ENCODE peak calls at places on chromosomes 3 and 15, in four cellular contexts. H, O, I and J are unnamed samples.

GRCh38 chr3:72008226-72008996 is 223.5 kb upstream of the PROK2 start:
- DNase-seq in O (no peak), I (no peak), H (peak), J (no peak)

GRCh38 chr3:76199382-76199781 is 414.0 kb upstream of the ZNF717 start:
- DNase-seq in O (no peak), H (no peak), I (peak), J (no peak)

GRCh38 chr15:68642491-68642845 is 63.7 kb downstream of the CORO2B start:
- DNase-seq in H (no peak), I (no peak), O (no peak), J (no peak)

GRCh38 chr3:48990636-48991421 is 788 bp downstream of the P4HTM start:
- DNase-seq in H (no peak), O (no peak), I (peak), J (no peak)

GRCh38 chr3:159770998-159771397 is 217.6 kb upstream of the IL12A start:
- DNase-seq in I (no peak), H (peak), O (no peak), J (no peak)

GRCh38 chr3:123778991-123779622 is 105.0 kb downstream of the MYLK start:
- DNase-seq in O (no peak), I (no peak), H (no peak), J (no peak)

GRCh38 chr3:128080323-128080898 is 28.2 kb downstream of the SEC61A1 start:
- DNase-seq in H (peak), I (no peak), O (no peak), J (no peak)

GRCh38 chr15:98177950-98178848 is 217.7 kb downstream of the ARRDC4 start:
- DNase-seq in O (peak), I (peak), H (peak), J (peak)

GRCh38 chr15:80154336-80154735 is 1.5 kb downstream of the FAH start:
- DNase-seq in H (no peak), O (no peak), I (no peak), J (no peak)

GRCh38 chr15:57415559-57415958 is 39.3 kb downstream of the CGNL1 start:
- DNase-seq in O (no peak), I (no peak), H (no peak), J (no peak)

GRCh38 chr15:25596644-25597562 is 158.1 kb upstream of the UBE3A start:
- DNase-seq in H (no peak), O (no peak), I (no peak), J (no peak)

GRCh38 chr3:189712906-189713483 is 81.8 kb downstream of the TP63 start:
- DNase-seq in I (no peak), H (no peak), O (no peak), J (no peak)

GRCh38 chr3:68876112-68876713 is 56.1 kb downstream of the TAFA4 start:
- DNase-seq in O (no peak), I (peak), H (peak), J (peak)

GRCh38 chr3:9550999-9551398 is 2.6 kb downstream of the LHFPL4 start:
- DNase-seq in I (no peak), H (no peak), O (no peak), J (no peak)

GRCh38 chr3:10263549-10264363 is 15.5 kb downstream of the TATDN2 start:
- DNase-seq in I (peak), H (peak), O (no peak), J (no peak)

GRCh38 chr3:99810403-99810802 is 7.3 kb upstream of the CMSS1 start:
- DNase-seq in I (no peak), H (no peak), O (no peak), J (no peak)

GRCh38 chr3:137110392-137110996 is 152.7 kb downstream of the IL20RB start:
- DNase-seq in I (peak), O (no peak), H (peak), J (peak)

GRCh38 chr3:67558429-67558828 is 96.0 kb downstream of the SUCLG2 start:
- DNase-seq in O (no peak), I (no peak), H (no peak), J (no peak)

GRCh38 chr15:78927077-78927790 is 17.6 kb downstream of the CTSH start:
- DNase-seq in O (no peak), H (no peak), I (no peak), J (no peak)

GRCh38 chr3:42023380-42023779 is 61.5 kb upstream of the ULK4 start:
- DNase-seq in H (no peak), I (no peak), O (no peak), J (no peak)

GRCh38 chr3:71858493-71859127 is 73.7 kb upstream of the PROK2 start:
- DNase-seq in O (no peak), H (no peak), I (no peak), J (no peak)

GRCh38 chr3:160106905-160107861 is 118.0 kb upstream of the C3orf80 start:
- DNase-seq in O (no peak), H (no peak), I (no peak), J (no peak)

GRCh38 chr3:128683957-128684356 is 33.3 kb upstream of the RPN1 start:
- DNase-seq in O (no peak), I (no peak), H (no peak), J (no peak)

GRCh38 chr3:108448593-108448992 is 61.8 kb downstream of the MYH15 start:
- DNase-seq in H (no peak), I (peak), O (no peak), J (no peak)

GRCh38 chr3:17039579-17039978 is 154.8 kb downstream of the PLCL2 start:
- DNase-seq in H (peak), I (no peak), O (no peak), J (no peak)

GRCh38 chr3:106560451-106560966 is 691.7 kb upstream of the CBLB start:
- DNase-seq in O (no peak), H (peak), I (no peak), J (no peak)

GRCh38 chr3:146664403-146664802 is 59.3 kb upstream of the PLSCR5 start:
- DNase-seq in H (no peak), O (no peak), I (no peak), J (no peak)

GRCh38 chr15:63107895-63108546 is 13.6 kb upstream of the LACTB start:
- DNase-seq in O (peak), H (peak), I (no peak), J (no peak)

GRCh38 chr3:96538186-96538585 is 276.2 kb upstream of the EPHA6 start:
- DNase-seq in H (no peak), I (no peak), O (no peak), J (no peak)

GRCh38 chr3:125125822-125126245 is 70.0 kb upstream of the HEG1 start:
- DNase-seq in O (no peak), H (peak), I (no peak), J (no peak)

GRCh38 chr3:130425484-130425883 is 80.0 kb downstream of the COL6A5 start:
- DNase-seq in I (no peak), O (no peak), H (no peak), J (no peak)

GRCh38 chr15:57654136-57654845 is 52.2 kb upstream of the POLR2M start:
- DNase-seq in I (no peak), O (no peak), H (peak), J (no peak)

GRCh38 chr3:12782172-12782815 is 14.2 kb upstream of the CAND2 start:
- DNase-seq in O (no peak), H (no peak), I (no peak), J (no peak)

GRCh38 chr3:35744419-35744818 is 105.1 kb downstream of the ARPP21 start:
- DNase-seq in I (no peak), O (no peak), H (no peak), J (no peak)

GRCh38 chr3:138434276-138434874 is at the start of gene ESYT3:
- DNase-seq in H (no peak), I (no peak), O (peak), J (peak)

GRCh38 chr3:154758109-154758868 is 321.8 kb upstream of the MME start:
- DNase-seq in I (no peak), O (no peak), H (peak), J (no peak)

GRCh38 chr3:162295323-162295983 is 798.8 kb downstream of the OTOL1 start:
- DNase-seq in H (peak), O (no peak), I (no peak), J (no peak)

GRCh38 chr3:197458179-197458707 is 97.5 kb downstream of the BDH1 start:
- DNase-seq in I (peak), O (no peak), H (no peak), J (peak)
- TF ChIP-seq CTCF in I (peak), O (peak), H (peak), J (no peak)

GRCh38 chr3:193903976-193904375 is 232.0 kb upstream of the HES1 start:
- DNase-seq in O (no peak), H (no peak), I (no peak), J (no peak)
- TF ChIP-seq CTCF in O (no peak), H (no peak), I (no peak), J (no peak)

GRCh38 chr3:1962531-1963090 is 136.1 kb upstream of the CNTN4 start:
- DNase-seq in I (no peak), H (no peak), O (no peak), J (no peak)
- TF ChIP-seq CTCF in I (no peak), H (no peak), O (no peak), J (no peak)

GRCh38 chr3:126945891-126946290 is 37.0 kb upstream of the PLXNA1 start:
- DNase-seq in I (no peak), O (no peak), H (no peak), J (no peak)

GRCh38 chr3:126944089-126944965 is 38.6 kb upstream of the PLXNA1 start:
- DNase-seq in H (no peak), O (no peak), I (no peak), J (no peak)

GRCh38 chr3:126947429-126947828 is 35.5 kb upstream of the PLXNA1 start:
- DNase-seq in I (peak), H (no peak), O (no peak), J (no peak)

GRCh38 chr3:126946387-126946786 is 36.5 kb upstream of the PLXNA1 start:
- DNase-seq in I (no peak), O (no peak), H (no peak), J (no peak)

DNA sequence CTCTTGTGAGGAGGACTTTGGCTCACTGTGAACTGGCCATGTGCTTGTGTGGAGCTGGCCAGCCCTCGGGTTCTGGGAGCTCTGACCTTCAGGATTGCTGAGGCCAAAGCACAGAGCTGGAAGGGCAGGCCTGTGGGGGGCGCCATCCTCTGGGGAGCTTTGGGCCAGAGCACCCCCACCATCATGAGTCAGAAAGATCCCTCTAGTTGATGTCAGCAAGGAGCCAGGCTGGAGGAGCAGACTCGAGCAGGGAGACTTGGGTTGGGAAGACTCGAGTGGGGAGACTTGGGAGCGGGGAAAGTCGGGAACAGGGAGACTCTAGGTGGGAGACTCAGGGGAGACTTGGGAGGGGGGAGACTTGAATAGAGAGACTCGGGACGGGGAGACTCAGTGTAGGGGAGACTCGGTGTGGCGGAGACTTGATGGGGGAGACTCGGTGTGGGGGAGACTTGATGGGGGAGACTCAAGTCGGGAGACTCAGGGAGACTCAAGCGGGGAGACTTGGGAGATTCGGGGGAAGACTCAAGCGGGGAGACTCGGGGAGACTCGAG is 37.7 kb upstream of the PLXNA1 start:
- DNase-seq in O (no peak), H (no peak), I (no peak), J (no peak)
- TF ChIP-seq CTCF in O (no peak), H (peak), I (no peak), J (no peak)

GRCh38 chr3:54955496-54955895 is 27.6 kb upstream of the LRTM1 start:
- DNase-seq in O (no peak), I (no peak), H (no peak), J (no peak)

GRCh38 chr3:54954516-54954915 is 26.7 kb upstream of the LRTM1 start:
- DNase-seq in H (peak), I (no peak), O (no peak), J (no peak)

GRCh38 chr3:54951405-54951804 is 23.5 kb upstream of the LRTM1 start:
- DNase-seq in I (peak), O (peak), H (peak), J (no peak)

GRCh38 chr3:54955941-54956340 is 28.1 kb upstream of the LRTM1 start:
- DNase-seq in O (no peak), I (no peak), H (no peak), J (no peak)

DNA sequence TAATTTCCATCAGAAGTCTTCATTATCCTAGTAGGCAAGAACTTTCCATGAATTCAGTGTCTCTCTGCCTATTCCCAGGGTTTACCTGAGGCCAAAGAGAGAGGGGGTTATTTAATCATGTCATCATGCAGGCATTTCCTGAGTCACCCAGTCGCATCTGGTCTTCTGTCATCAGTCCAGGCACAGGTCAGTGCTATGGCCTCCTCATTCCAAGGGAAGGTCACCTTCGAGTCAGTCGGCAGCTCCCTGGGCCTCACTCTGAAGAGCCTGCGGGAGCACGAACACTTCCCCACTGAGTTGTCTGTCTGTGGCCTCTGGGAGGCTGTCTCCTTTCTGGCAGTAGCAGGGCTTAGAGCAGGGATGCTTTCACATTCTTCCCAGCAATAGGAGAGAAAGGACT is 26.2 kb upstream of the LRTM1 start:
- DNase-seq in I (no peak), O (no peak), H (peak), J (no peak)
- TF ChIP-seq CTCF in I (no peak), O (no peak), H (no peak), J (no peak)

GRCh38 chr15:77915261-77915960 is 162.1 kb downstream of the TBC1D2B start:
- DNase-seq in H (no peak), O (no peak), I (no peak), J (no peak)
- TF ChIP-seq CTCF in H (peak), O (no peak), I (no peak), J (no peak)

GRCh38 chr3:50353231-50354004 is 2.8 kb downstream of the CYB561D2 start:
- DNase-seq in O (no peak), H (no peak), I (no peak), J (no peak)

GRCh38 chr3:50350527-50351317 is at the start of the genes CYB561D2 and NPRL2:
- DNase-seq in O (peak), I (peak), H (peak), J (peak)

GRCh38 chr3:50351318-50351687 is 641 bp downstream of the CYB561D2 start:
- DNase-seq in I (no peak), H (no peak), O (no peak), J (no peak)

GRCh38 chr3:50354186-50354764 is 3.6 kb downstream of the CYB561D2 start:
- DNase-seq in H (no peak), O (no peak), I (no peak), J (no peak)

GRCh38 chr3:50352762-50353161 is 2.1 kb downstream of the CYB561D2 start:
- DNase-seq in H (peak), O (no peak), I (no peak), J (no peak)
- TF ChIP-seq CTCF in H (peak), O (no peak), I (peak), J (peak)